ENCODE peak calls at places on chromosomes 12 and 14, in six cellular contexts. I, J, F, C, V and R are unnamed samples.

GRCh38 chr14:99519347-99519881 is 38.2 kb downstream of the CCNK start:
- DNase-seq in V (no peak), J (no peak), C (peak; percentile 46), I (no peak), F (no peak), R (no peak)

GRCh38 chr12:50598321-50598862 is 93.6 kb downstream of the DIP2B start:
- DNase-seq in C (no peak), F (no peak), I (no peak), J (no peak), V (no peak), R (no peak)

GRCh38 chr14:69010632-69011031 is 31.5 kb upstream of the ACTN1 start:
- DNase-seq in F (no peak), I (no peak), J (no peak), C (no peak), V (no peak), R (no peak)

GRCh38 chr14:83548061-83548839 is 1981.7 kb upstream of the FLRT2 start:
- DNase-seq in V (no peak), F (no peak), J (no peak), I (no peak), C (no peak), R (no peak)

GRCh38 chr12:47942327-47943230 is 20.8 kb upstream of the TMEM106C start:
- DNase-seq in F (no peak), I (peak; percentile 44), V (peak; percentile 6), J (no peak), C (no peak), R (no peak)

GRCh38 chr12:125015680-125016310 is 22.4 kb downstream of the BRI3BP start:
- DNase-seq in I (no peak), J (no peak), V (no peak), C (no peak), F (no peak), R (no peak)

GRCh38 chr14:70871863-70872677 is 35.2 kb upstream of the PCNX1 start:
- DNase-seq in C (no peak), I (no peak), V (no peak), F (no peak), J (no peak), R (no peak)

GRCh38 chr12:94644622-94645021 is 5.7 kb downstream of the TMCC3 start:
- DNase-seq in F (no peak), I (no peak), J (no peak), V (no peak), C (no peak), R (no peak)

GRCh38 chr12:57430931-57431566 is at the start of gene R3HDM2:
- DNase-seq in J (peak; percentile 96), C (peak; percentile 99), I (peak; percentile 98), V (peak; percentile 89), F (peak; percentile 97), R (peak; percentile 98)

GRCh38 chr12:67697981-67698380 is 49.4 kb downstream of the DYRK2 start:
- DNase-seq in V (no peak), F (no peak), J (no peak), I (no peak), C (no peak), R (no peak)

GRCh38 chr12:5554711-5555110 is 122.8 kb downstream of the NTF3 start:
- DNase-seq in J (no peak), I (no peak), V (no peak), C (no peak), F (no peak), R (no peak)

DNA sequence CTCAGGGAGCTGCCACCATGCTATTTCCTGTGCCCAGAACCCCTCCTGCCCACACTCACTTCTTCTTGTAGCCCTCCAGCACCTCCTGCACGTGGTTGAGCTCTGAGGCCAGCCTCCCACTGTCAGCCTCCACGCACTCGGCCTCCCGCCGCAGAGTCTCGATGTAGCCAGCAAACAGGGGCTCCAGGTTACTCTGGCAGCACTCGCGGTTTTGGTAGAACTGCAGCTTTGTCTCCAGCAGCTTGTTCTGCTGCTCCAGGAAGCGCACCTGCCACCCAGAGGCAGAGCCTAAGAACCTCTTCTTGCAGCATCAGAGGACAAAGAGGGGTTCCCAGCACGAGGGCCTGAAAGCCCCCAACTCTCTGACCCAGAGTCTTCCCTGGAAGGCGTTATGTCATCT is 2.1 kb downstream of the KRT83 start:
- DNase-seq in I (no peak), C (no peak), V (no peak), F (no peak), J (peak; percentile 35), R (no peak)
- TF ChIP-seq CTCF in I (no peak), C (no peak), V (no peak), F (peak; percentile 29), J (peak; percentile 35), R (peak; percentile 13)

GRCh38 chr14:56810341-56810740 is at the start of gene OTX2:
- DNase-seq in J (no peak), C (no peak), F (no peak), V (no peak), I (no peak), R (no peak)
- H3K4me3 ChIP-seq in J (no peak within 1 kb of the TSS), C (no peak within 1 kb of the TSS), F (no peak within 1 kb of the TSS), V (no peak within 1 kb of the TSS), I (no peak within 1 kb of the TSS), R (no peak within 1 kb of the TSS)

GRCh38 chr14:23172572-23172971 is 10.9 kb downstream of the SLC7A8 start:
- DNase-seq in J (no peak), C (no peak), V (no peak), I (no peak), F (no peak), R (no peak)

GRCh38 chr14:23173039-23173438 is 10.4 kb downstream of the SLC7A8 start:
- DNase-seq in V (no peak), I (no peak), C (no peak), F (no peak), J (no peak), R (no peak)

GRCh38 chr14:23174266-23174665 is 9.2 kb downstream of the SLC7A8 start:
- DNase-seq in I (no peak), J (peak; percentile 44), C (no peak), F (no peak), V (no peak), R (peak; percentile 63)

GRCh38 chr14:23174785-23175184 is 8.7 kb downstream of the SLC7A8 start:
- DNase-seq in I (no peak), F (no peak), V (no peak), J (no peak), C (no peak), R (no peak)

GRCh38 chr14:23173796-23174195 is 9.7 kb downstream of the SLC7A8 start:
- DNase-seq in F (no peak), C (no peak), V (no peak), J (peak; percentile 51), I (no peak), R (no peak)
- H3K4me1 ChIP-seq in F (peaks cover 7% of the 10 kb centered on the region), C (peaks cover 17% of the 10 kb centered on the region), V (peaks cover 15% of the 10 kb centered on the region), J (peaks cover 66% of the 10 kb centered on the region), I (peaks cover 4% of the 10 kb centered on the region), R (peaks cover 30% of the 10 kb centered on the region)

DNA sequence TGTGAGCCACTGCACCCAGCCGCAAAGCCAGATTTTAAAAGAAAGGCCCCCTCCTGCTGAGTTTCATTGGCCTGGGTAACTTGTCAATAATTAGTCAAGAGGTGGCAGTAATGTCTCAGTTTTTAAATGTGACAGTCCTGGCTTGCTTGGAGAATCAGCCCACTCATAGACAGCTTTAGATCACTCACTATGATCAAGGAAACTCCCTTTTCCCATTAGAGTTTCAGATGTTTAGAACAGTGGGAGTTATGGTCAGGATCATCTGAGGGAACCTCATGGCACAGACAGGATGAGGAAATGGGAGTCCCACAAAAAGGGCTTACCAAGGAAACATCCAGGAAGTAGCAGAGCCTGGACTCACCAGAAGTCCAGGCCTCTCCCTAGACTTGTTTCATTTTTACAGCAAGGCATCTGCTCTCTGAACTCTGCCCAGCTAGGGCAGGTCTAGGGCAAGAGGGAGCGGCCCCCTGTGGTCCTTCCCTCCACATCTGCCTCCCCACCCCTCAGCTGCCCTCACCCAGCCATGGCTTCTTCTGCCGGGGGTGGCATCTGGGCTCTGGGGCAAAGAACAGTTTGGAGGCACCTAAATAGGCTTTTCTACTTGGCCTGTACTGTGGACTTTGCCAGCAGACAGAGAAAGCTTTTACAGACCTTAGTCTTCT is 11.2 kb downstream of the BCL2L14 start:
- DNase-seq in I (peak; percentile 56), V (peak; percentile 70), J (peak; percentile 67), C (no peak), F (peak; percentile 73), R (peak; percentile 31)
- TF ChIP-seq CTCF in I (peak; percentile 65), V (peak; percentile 78), J (peak; percentile 37), C (peak; percentile 41), F (peak; percentile 75), R (peak; percentile 41)

DNA sequence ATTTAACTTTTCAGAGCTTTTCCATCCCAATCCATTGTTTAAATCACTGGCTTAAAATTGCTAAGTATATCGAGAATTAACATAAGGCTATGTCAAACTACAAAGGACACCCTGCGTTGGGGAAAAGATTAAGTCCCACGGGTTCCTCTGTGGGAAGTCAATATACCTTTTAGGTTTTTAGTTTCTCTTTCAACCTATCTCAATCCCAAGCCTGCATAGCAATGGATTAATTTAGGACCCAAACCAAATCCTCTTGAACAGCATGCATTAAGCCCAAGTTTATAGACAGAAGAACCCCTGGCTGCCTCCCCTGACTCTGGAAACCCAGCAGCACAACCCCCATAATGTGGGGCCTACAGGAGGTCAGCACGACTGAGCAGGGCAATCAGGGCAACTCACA is 6.3 kb downstream of the CDCA4 start:
- DNase-seq in C (no peak), J (no peak), F (no peak), I (no peak), V (no peak), R (no peak)
- H3K4me3 ChIP-seq in C (no peak overlapping the region), J (no peak overlapping the region), F (no peak overlapping the region), I (no peak overlapping the region), V (no peak overlapping the region), R (no peak overlapping the region)

GRCh38 chr12:32451816-32452215 is 52.5 kb downstream of the FGD4 start:
- DNase-seq in V (no peak), C (no peak), J (no peak), I (no peak), F (no peak), R (no peak)
- H3K4me1 ChIP-seq in V (peaks cover 9% of the 10 kb centered on the region), C (peaks cover 25% of the 10 kb centered on the region), J (peaks cover 68% of the 10 kb centered on the region), I (no peaks in the 10 kb centered on the region), F (peaks cover 61% of the 10 kb centered on the region), R (peaks cover 34% of the 10 kb centered on the region)